ENCODE peak calls at places on chromosomes 7 and 10, in ten cellular contexts. I is CD4-positive, CD25-positive, alpha-beta regulatory T cell; X is left ventricle myocardium inferior; M is dorsolateral prefrontal cortex; O is tibial artery; W is iPS DF 6.9; A is GM23248; T is PC-3; L is heart left ventricle; B is adrenal gland. G is an unnamed sample.

GRCh38 chr7:74350751-74351150 is 61.5 kb downstream of the CLIP2 start:
- DNase-seq in I (no peak), X (no peak), M (no peak), O (no peak), W (no peak), A (no peak), T (no peak), L (no peak), B (no peak), G (no peak)

GRCh38 chr10:49419005-49419404 is 23.1 kb upstream of the DRGX start:
- DNase-seq in I (no peak), X (no peak), M (no peak), O (no peak), W (no peak), A (no peak), T (peak; percentile 100), L (no peak), B (no peak), G (peak; percentile 78)

GRCh38 chr10:1398626-1399410 is 338.5 kb downstream of the ADARB2 start:
- DNase-seq in I (no peak), X (no peak), M (no peak), O (no peak), W (no peak), A (no peak), T (no peak), L (no peak), B (no peak), G (no peak)

GRCh38 chr7:52283399-52283798 is 752.0 kb upstream of the POM121L12 start:
- DNase-seq in I (no peak), X (no peak), M (no peak), O (no peak), W (no peak), A (no peak), T (no peak), L (no peak), B (no peak), G (no peak)

GRCh38 chr7:623464-623863 is 103.0 kb upstream of the DNAAF5 start:
- DNase-seq in I (no peak), X (no peak), M (no peak), O (no peak), W (no peak), A (no peak), T (no peak), L (no peak), B (no peak), G (no peak)

GRCh38 chr10:124522903-124523260 is 61.3 kb downstream of the LHPP start:
- DNase-seq in I (no peak), X (no peak), M (no peak), O (no peak), W (no peak), A (no peak), T (peak; percentile 16), L (no peak), B (no peak), G (no peak)

GRCh38 chr10:116490028-116490662 is 55.6 kb upstream of the PNLIP start:
- DNase-seq in I (no peak), X (no peak), M (no peak), O (no peak), W (no peak), A (peak; percentile 60), T (peak; percentile 44), L (no peak), B (no peak), G (no peak)

GRCh38 chr7:79854621-79855020 is 280.0 kb upstream of the GNAI1 start:
- DNase-seq in I (no peak), X (no peak), M (no peak), O (no peak), W (no peak), A (peak; percentile 51), T (no peak), L (no peak), B (no peak), G (no peak)

GRCh38 chr7:38339953-38340819 is 66.8 kb upstream of the TARP start:
- DNase-seq in I (no peak), X (no peak), M (no peak), O (no peak), W (no peak), A (no peak), T (no peak), L (no peak), B (no peak), G (no peak)

GRCh38 chr7:13800694-13801448 is 188.6 kb downstream of the ETV1 start:
- DNase-seq in I (no peak), X (no peak), M (no peak), O (no peak), W (no peak), A (peak; percentile 93), T (peak; percentile 86), L (no peak), B (peak; percentile 12), G (no peak)

GRCh38 chr10:70619271-70620019 is 16.9 kb upstream of the PRF1 start:
- DNase-seq in I (no peak), X (no peak), M (no peak), O (no peak), W (no peak), A (peak; percentile 66), T (peak; percentile 80), L (no peak), B (no peak), G (no peak)

GRCh38 chr7:116554436-116554835 is 29.6 kb downstream of the CAV1 start:
- DNase-seq in I (no peak), X (peak; percentile 50), M (no peak), O (peak; percentile 59), W (no peak), A (no peak), T (no peak), L (peak; percentile 52), B (no peak), G (no peak)

GRCh38 chr10:60818134-60818770 is 40.0 kb downstream of the CDK1 start:
- DNase-seq in I (no peak), X (no peak), M (no peak), O (no peak), W (no peak), A (peak; percentile 89), T (no peak), L (no peak), B (no peak), G (no peak)

GRCh38 chr7:2978403-2978802 is 65.3 kb downstream of the CARD11 start:
- DNase-seq in I (peak; percentile 30), X (peak; percentile 28), M (peak; percentile 43), O (no peak), W (peak; percentile 9), A (no peak), T (peak; percentile 18), L (peak; percentile 38), B (peak; percentile 27), G (peak; percentile 72)

GRCh38 chr7:54992876-54993490 is 25.8 kb upstream of the EGFR start:
- DNase-seq in I (no peak), X (no peak), M (no peak), O (no peak), W (no peak), A (peak; percentile 11), T (no peak), L (no peak), B (no peak), G (no peak)

DNA sequence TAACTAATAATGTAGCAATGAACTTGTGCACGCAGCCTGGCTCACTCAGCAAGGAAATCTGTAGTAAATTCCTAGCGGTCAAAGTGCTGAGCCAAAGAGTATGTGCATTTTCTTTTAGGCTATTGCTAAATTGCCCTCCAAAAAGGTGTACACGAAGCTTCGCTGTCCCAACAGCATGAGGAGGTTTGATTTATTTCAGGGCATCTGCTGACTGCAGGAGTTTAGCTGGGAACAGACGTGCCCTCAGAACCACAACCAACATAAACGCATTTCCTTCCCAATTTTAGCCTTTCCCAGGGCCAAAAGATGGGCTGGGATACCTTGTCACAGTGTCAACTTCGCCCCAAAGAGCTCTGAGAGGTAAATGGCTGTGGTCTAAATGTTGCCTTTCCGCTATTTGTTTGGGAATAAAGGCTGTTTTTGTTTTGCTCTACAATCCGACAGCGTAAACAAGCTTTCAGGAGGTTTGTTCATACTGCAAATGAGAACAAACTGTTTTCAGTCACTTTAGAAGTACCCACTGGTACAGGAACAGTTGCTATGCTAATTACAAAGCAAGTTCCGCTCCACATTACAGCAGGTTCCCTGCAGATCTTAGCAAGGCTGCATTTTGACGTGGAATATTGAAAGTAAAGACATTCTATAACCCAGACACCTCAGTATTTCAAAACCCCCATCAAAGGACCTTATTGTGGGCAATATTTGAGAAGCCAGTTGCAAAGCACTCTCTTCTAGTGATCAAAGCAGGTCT is 16.7 kb downstream of the VSIR start:
- DNase-seq in I (peak; percentile 65), X (no peak), M (no peak), O (no peak), W (no peak), A (no peak), T (no peak), L (no peak), B (no peak), G (no peak)
- H3K27me3 ChIP-seq in I (no peaks in the 10 kb centered on the region), X (no peaks in the 10 kb centered on the region), M (no peaks in the 10 kb centered on the region), O (no peaks in the 10 kb centered on the region), W (no peaks in the 10 kb centered on the region), A (no peaks in the 10 kb centered on the region), T (no peaks in the 10 kb centered on the region), L (no peaks in the 10 kb centered on the region), B (no peaks in the 10 kb centered on the region), G (no peaks in the 10 kb centered on the region)

GRCh38 chr10:79242620-79243152 is 104.6 kb upstream of the PPIF start:
- DNase-seq in I (peak; percentile 29), X (peak; percentile 74), M (no peak), O (peak; percentile 69), W (no peak), A (peak; percentile 95), T (peak; percentile 99), L (peak; percentile 78), B (peak; percentile 69), G (no peak)
- H3K27me3 ChIP-seq in I (no peaks in the 10 kb centered on the region), X (no peaks in the 10 kb centered on the region), M (no peaks in the 10 kb centered on the region), O (no peaks in the 10 kb centered on the region), W (peaks cover 41% of the 10 kb centered on the region), A (no peaks in the 10 kb centered on the region), T (no peaks in the 10 kb centered on the region), L (no peaks in the 10 kb centered on the region), B (no peaks in the 10 kb centered on the region), G (no peaks in the 10 kb centered on the region)

DNA sequence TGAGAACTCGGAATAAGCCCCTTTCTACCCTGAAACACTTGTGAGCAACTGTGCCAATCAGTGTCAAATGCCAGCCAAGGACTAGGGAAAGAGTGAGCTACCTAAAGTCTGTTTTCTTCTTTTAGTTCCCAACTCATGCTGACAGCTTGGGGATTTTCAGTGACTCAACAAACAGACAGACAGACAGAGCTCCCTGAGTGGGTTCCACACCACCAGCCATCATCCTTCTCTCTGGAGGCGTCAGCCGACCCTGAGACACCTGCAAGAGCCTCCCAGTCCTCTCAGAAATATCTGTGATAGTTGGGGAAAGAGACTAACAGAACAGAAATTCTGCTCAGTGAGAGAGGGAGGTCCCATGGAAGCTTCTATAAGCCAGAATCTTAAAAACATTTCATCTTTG is 49.5 kb downstream of the GATA3 start:
- DNase-seq in I (no peak), X (no peak), M (no peak), O (no peak), W (no peak), A (no peak), T (no peak), L (no peak), B (no peak), G (no peak)
- H3K27me3 ChIP-seq in I (no peaks in the 10 kb centered on the region), X (peaks cover 71% of the 10 kb centered on the region), M (no peaks in the 10 kb centered on the region), O (no peaks in the 10 kb centered on the region), W (no peaks in the 10 kb centered on the region), A (no peaks in the 10 kb centered on the region), T (no peaks in the 10 kb centered on the region), L (peaks cover 26% of the 10 kb centered on the region), B (no peaks in the 10 kb centered on the region), G (no peaks in the 10 kb centered on the region)

DNA sequence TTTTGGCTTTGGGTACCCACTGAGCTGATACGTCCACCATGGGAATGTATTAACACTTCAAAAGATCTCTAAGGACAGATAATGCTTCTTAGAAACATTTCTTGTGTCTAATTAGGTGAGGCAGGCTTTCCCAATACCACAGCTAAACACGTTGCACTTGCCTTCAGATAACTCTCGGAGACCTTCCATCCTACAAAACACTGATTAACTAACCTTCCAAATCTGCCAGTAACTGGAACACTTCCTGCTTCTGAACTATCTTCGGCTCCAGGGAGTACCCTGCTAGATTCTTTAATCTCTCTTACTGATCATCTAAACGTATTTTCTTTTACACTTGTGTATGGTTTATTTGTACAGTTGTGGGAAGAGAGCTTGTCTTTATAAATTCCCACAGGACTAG is 1.1 kb upstream of the WNT16 start:
- DNase-seq in I (no peak), X (no peak), M (no peak), O (no peak), W (no peak), A (no peak), T (no peak), L (no peak), B (no peak), G (no peak)
- H3K27me3 ChIP-seq in I (peaks cover 30% of the 10 kb centered on the region), X (peaks cover 97% of the 10 kb centered on the region), M (peaks cover 28% of the 10 kb centered on the region), O (no peaks in the 10 kb centered on the region), W (peaks cover 7% of the 10 kb centered on the region), A (peaks cover 66% of the 10 kb centered on the region), T (peaks cover 38% of the 10 kb centered on the region), L (peaks cover 53% of the 10 kb centered on the region), B (peaks cover 58% of the 10 kb centered on the region), G (peaks cover 16% of the 10 kb centered on the region)